ENCODE peak calls at places on chromosomes 6 and 20, in six cellular contexts. X is pancreas; G is body of pancreas; H is breast epithelium; M is CD8-positive, alpha-beta T cell; T is foreskin keratinocyte. S is an unnamed sample.

GRCh38 chr6:38187285-38187684 is 367.8 kb downstream of the ZFAND3 start:
- DNase-seq in M (peak; percentile 42), T (no peak), X (no peak), H (peak; percentile 37), G (no peak), S (no peak)

GRCh38 chr20:6178537-6178936 is 55.7 kb upstream of the FERMT1 start:
- DNase-seq in H (no peak), M (no peak), X (no peak), T (peak; percentile 37), G (no peak), S (no peak)

GRCh38 chr6:24403501-24403824 is 727 bp downstream of the MRS2 start:
- DNase-seq in T (no peak), G (no peak), X (no peak), H (no peak), M (no peak), S (no peak)

GRCh38 chr20:51955756-51956155 is 153.4 kb upstream of the SALL4 start:
- DNase-seq in T (peak; percentile 34), H (no peak), X (no peak), M (no peak), G (no peak), S (no peak)

GRCh38 chr6:138387577-138388368 is 10.1 kb downstream of the SMIM28 start:
- DNase-seq in H (no peak), M (no peak), X (no peak), T (no peak), G (no peak), S (no peak)

GRCh38 chr6:158642805-158643489 is 1.6 kb downstream of the DYNLT1 start:
- DNase-seq in H (no peak), M (peak; percentile 36), X (no peak), T (peak; percentile 43), G (no peak), S (no peak)

GRCh38 chr6:154343473-154344308 is 12.9 kb downstream of the IPCEF1 start:
- DNase-seq in M (no peak), X (peak; percentile 52), T (peak; percentile 91), H (peak; percentile 73), G (peak; percentile 67), S (peak; percentile 72)

GRCh38 chr6:44435500-44435899 is 48.0 kb downstream of the CDC5L start:
- DNase-seq in M (no peak), H (no peak), T (no peak), X (no peak), G (no peak), S (no peak)

GRCh38 chr6:149508485-149508884 is 23.7 kb upstream of the ZC3H12D start:
- DNase-seq in M (no peak), G (no peak), T (no peak), H (no peak), X (no peak), S (no peak)

GRCh38 chr20:46406986-46407670 is 713 bp upstream of the ELMO2 start:
- DNase-seq in T (peak; percentile 42), H (peak; percentile 86), X (peak; percentile 96), G (peak; percentile 93), M (peak; percentile 79), S (peak; percentile 78)

GRCh38 chr20:56957737-56958553 is 308.5 kb downstream of the BMP7 start:
- DNase-seq in H (no peak), M (no peak), G (no peak), X (no peak), T (no peak), S (no peak)

GRCh38 chr20:1327241-1327653 is 1.7 kb downstream of the SDCBP2 start:
- DNase-seq in X (no peak), H (no peak), G (peak; percentile 33), T (no peak), M (peak; percentile 43), S (peak; percentile 55)

DNA sequence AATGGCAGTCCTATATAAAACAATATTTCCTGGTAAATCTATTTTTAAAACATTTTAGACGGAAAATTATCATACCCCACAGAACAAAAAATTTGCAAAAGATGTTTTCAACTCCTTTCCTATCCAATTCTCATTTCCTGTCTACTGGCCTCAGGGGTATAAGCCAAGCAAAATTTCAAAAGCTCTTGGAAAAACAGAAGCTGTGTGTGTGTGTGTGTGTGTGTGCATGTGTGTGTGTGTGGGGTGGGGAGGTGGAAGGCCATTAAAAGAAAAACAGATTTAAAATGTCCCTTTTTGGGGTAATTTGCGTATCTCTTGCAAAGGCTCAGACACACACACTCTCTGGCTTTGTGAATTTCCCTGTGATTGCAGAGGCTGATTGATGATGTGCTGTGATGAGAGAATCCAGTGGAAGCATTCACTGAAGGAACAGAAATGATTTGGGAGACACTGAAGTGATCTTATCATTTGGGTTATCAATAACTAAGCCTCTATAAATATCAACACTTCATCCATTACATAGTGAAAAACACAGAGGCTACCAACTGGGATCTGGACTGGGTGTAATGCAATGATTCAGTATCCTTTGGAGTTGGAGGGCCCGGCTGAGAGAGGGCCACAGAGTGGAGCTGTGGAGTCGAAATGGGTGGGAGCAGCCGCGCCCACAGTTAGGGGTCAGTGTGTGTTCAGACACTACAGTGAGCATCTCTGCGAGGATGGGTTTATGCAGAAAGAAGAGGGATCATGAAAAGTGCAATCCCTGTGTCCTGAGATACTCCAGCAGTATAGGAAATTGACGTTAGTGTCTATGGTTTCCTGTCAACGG is 106.8 kb upstream of the PREP start:
- DNase-seq in X (no peak), H (no peak), T (no peak), G (no peak), M (no peak), S (no peak)
- TF ChIP-seq CTCF in X (no peak), H (no peak), T (peak; percentile 30), G (no peak), M (no peak), S (no peak)

GRCh38 chr20:49561256-49561655 is 6.7 kb downstream of the PTGIS start:
- DNase-seq in X (no peak), T (no peak), M (no peak), H (no peak), G (no peak), S (no peak)

GRCh38 chr20:49562341-49563014 is 5.5 kb downstream of the PTGIS start:
- DNase-seq in G (peak; percentile 23), X (no peak), T (no peak), H (peak; percentile 70), M (no peak), S (peak; percentile 65)

GRCh38 chr20:49561806-49562205 is 6.1 kb downstream of the PTGIS start:
- DNase-seq in X (no peak), M (no peak), G (no peak), H (no peak), T (no peak), S (no peak)

GRCh38 chr20:49560646-49561045 is 7.3 kb downstream of the PTGIS start:
- DNase-seq in G (no peak), H (no peak), X (no peak), T (no peak), M (no peak), S (no peak)

GRCh38 chr20:49563015-49563980 is 4.6 kb downstream of the PTGIS start:
- DNase-seq in X (no peak), M (no peak), T (no peak), G (no peak), H (no peak), S (no peak)
- H3K27ac ChIP-seq in X (no peak overlapping the region), M (no peak overlapping the region), T (no peak overlapping the region), G (no peak overlapping the region), H (peak overlapping the region; percentile 81), S (peak overlapping the region; percentile 62)

GRCh38 chr20:23146857-23147256 is 60.7 kb upstream of the CD93 start:
- DNase-seq in X (no peak), T (no peak), G (no peak), H (no peak), M (no peak), S (no peak)

GRCh38 chr20:23148721-23149570 is 62.8 kb upstream of the CD93 start:
- DNase-seq in X (no peak), M (peak; percentile 17), T (no peak), G (no peak), H (no peak), S (no peak)

GRCh38 chr20:23149623-23150279 is 63.6 kb upstream of the CD93 start:
- DNase-seq in H (no peak), X (no peak), G (no peak), M (peak; percentile 17), T (no peak), S (no peak)

GRCh38 chr20:23147647-23147963 is 61.5 kb upstream of the CD93 start:
- DNase-seq in X (no peak), M (no peak), T (no peak), H (no peak), G (no peak), S (no peak)

GRCh38 chr20:23147964-23148720 is 62.0 kb upstream of the CD93 start:
- DNase-seq in G (no peak), M (peak; percentile 13), X (no peak), H (no peak), T (peak; percentile 77), S (peak; percentile 88)
- H3K4me1 ChIP-seq in G (no peaks in the 10 kb centered on the region), M (no peaks in the 10 kb centered on the region), X (no peaks in the 10 kb centered on the region), H (no peaks in the 10 kb centered on the region), T (peaks cover 14% of the 10 kb centered on the region), S (peaks cover 18% of the 10 kb centered on the region)

GRCh38 chr20:3678198-3678597 is 3.6 kb downstream of the ADAM33 start:
- DNase-seq in T (no peak), X (no peak), G (no peak), M (no peak), H (no peak), S (no peak)

GRCh38 chr20:3681352-3681930 is 369 bp downstream of the ADAM33 start:
- DNase-seq in X (no peak), M (no peak), G (no peak), H (no peak), T (no peak), S (no peak)

GRCh38 chr20:3680701-3681351 is 984 bp downstream of the ADAM33 start:
- DNase-seq in T (no peak), G (no peak), M (no peak), X (no peak), H (no peak), S (no peak)

GRCh38 chr20:3678893-3679720 is 2.7 kb downstream of the ADAM33 start:
- DNase-seq in H (no peak), X (no peak), M (no peak), G (no peak), T (no peak), S (no peak)

DNA sequence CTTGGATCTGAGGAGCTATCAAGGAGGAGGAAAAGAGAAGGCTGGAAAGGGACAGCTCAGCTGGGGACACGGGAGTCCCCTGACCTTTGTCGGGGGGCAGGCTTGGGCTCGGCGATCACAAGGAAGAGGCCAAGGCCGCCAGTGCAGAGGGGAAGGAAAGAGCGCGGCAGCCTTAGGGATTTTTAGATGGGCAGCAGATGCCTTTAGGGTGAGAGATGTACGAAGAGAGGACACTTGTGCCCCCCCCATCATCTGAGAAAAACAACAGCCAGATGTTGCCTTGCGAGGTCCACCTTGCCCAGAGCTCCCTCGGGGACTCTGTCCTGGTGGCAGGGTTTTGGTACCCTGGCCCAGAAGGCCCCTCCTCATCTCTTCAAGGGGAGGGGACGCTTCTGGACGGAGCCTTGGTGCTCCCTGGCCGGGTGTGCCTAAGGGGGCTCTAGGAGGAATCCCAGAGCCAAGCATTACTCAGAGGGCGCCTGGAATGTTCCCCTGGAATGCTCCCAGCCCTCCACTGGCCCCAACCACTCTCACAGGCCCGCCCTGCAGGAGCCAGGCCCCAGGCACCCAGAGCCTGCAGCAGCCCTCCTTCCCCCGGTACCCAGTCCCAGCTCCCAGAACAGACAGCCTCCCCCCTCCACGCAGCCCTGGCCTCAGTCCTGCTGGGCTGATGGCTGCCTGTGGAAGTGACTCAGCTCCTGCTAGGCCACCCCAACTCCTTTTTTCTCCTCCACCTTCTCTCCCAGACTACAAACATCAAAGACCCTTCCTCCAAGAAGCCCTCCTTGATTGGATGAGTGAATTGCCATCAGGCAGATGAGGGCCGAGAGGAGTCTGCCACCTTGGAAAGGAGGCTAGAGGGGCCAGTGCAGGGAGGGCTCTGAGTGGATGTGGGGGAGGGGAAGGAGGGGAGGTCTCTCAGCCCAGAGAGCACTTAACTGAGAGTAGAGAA is 1.8 kb downstream of the ADAM33 start:
- DNase-seq in G (no peak), X (no peak), T (no peak), H (no peak), M (no peak), S (no peak)
- TF ChIP-seq CTCF in G (no peak), X (no peak), T (no peak), H (no peak), M (no peak), S (no peak)

GRCh38 chr20:33009214-33010132 is 2.0 kb downstream of the BPIFB2 start:
- DNase-seq in X (no peak), M (no peak), H (no peak), G (no peak), T (no peak), S (no peak)
- H3K27ac ChIP-seq in X (no peak overlapping the region), M (no peak overlapping the region), H (no peak overlapping the region), G (no peak overlapping the region), T (no peak overlapping the region), S (no peak overlapping the region)

S was measured in left lung.